ENCODE peak calls at places on chromosomes 13 and 19, in four cellular contexts. L, T, Q and F are unnamed samples.

GRCh38 chr19:48615145-48616040 is 517 bp upstream of the FAM83E start:
- DNase-seq in L (no peak), T (no peak), Q (peak), F (no peak)

GRCh38 chr13:69660155-69660554 is 447.5 kb upstream of the ATXN8OS start:
- DNase-seq in L (no peak), T (no peak), Q (no peak), F (no peak)

GRCh38 chr19:30358821-30359580 is 13.2 kb upstream of the ZNF536 start:
- DNase-seq in L (no peak), T (no peak), Q (no peak), F (no peak)

GRCh38 chr19:45323671-45324081 is 1.0 kb upstream of the CKM start:
- DNase-seq in L (no peak), T (no peak), Q (no peak), F (no peak)

GRCh38 chr13:103282571-103283450 is 216.6 kb upstream of the SLC10A2 start:
- DNase-seq in L (no peak), T (peak), Q (no peak), F (no peak)

GRCh38 chr19:49216076-49216475 is 58.5 kb downstream of the TRPM4 start:
- DNase-seq in L (no peak), T (no peak), Q (no peak), F (no peak)

GRCh38 chr13:45021250-45021649 is 31.9 kb downstream of the GPALPP1 start:
- DNase-seq in L (no peak), T (peak), Q (no peak), F (no peak)

GRCh38 chr13:92842145-92842544 is 384.5 kb upstream of the GPC6 start:
- DNase-seq in L (no peak), T (peak), Q (no peak), F (no peak)

GRCh38 chr13:82833928-82834327 is 1048.3 kb downstream of the SLITRK1 start:
- DNase-seq in L (peak), T (peak), Q (no peak), F (no peak)

GRCh38 chr19:38277969-38278680 is 13.8 kb downstream of the SPINT2 start:
- DNase-seq in L (no peak), T (peak), Q (no peak), F (no peak)

GRCh38 chr13:111846396-111847174 is 220.4 kb upstream of the SOX1 start:
- DNase-seq in L (no peak), T (no peak), Q (no peak), F (no peak)

GRCh38 chr19:12757544-12758274 is 6.1 kb downstream of the BEST2 start:
- DNase-seq in L (peak), T (peak), Q (peak), F (no peak)

GRCh38 chr19:8459520-8460260 is 14.9 kb downstream of the HNRNPM start:
- DNase-seq in L (no peak), T (peak), Q (no peak), F (no peak)

GRCh38 chr19:37986048-37986750 is 79.2 kb downstream of the SIPA1L3 start:
- DNase-seq in L (no peak), T (no peak), Q (peak), F (no peak)

GRCh38 chr13:111043575-111043982 is 71.5 kb upstream of the ARHGEF7 start:
- DNase-seq in L (no peak), T (no peak), Q (no peak), F (no peak)

GRCh38 chr13:98175823-98176222 is 1.2 kb downstream of the RNF113B start:
- DNase-seq in L (no peak), T (peak), Q (no peak), F (no peak)

GRCh38 chr19:15367439-15367838 is 12.1 kb downstream of the AKAP8 start:
- DNase-seq in L (no peak), T (no peak), Q (no peak), F (no peak)